ENCODE peak calls at places on chromosome 6, in seven cellular contexts. E is NCI-H1105 treated with DMSO at 0.1 percent for 48 hours; J is EL; P is NCI-H69; K is effector memory CD4-positive, alpha-beta T cell; Q is pulmonary artery endothelial cell; G is RWPE1. U is an unnamed sample.

GRCh38 chr6:390914-391558 is 516 bp upstream of the IRF4 start:
- DNase-seq in E (no peak), J (peak), P (peak), K (no peak), Q (no peak), G (no peak), U (no peak)

GRCh38 chr6:16493802-16494201 is 255.4 kb downstream of the GMPR start:
- DNase-seq in E (no peak), J (no peak), P (peak), K (no peak), Q (no peak), G (no peak), U (no peak)

GRCh38 chr6:146990284-146990683 is 213.9 kb upstream of the STXBP5 start:
- DNase-seq in E (no peak), J (peak), P (no peak), K (no peak), Q (no peak), G (no peak), U (no peak)

GRCh38 chr6:8652710-8653109 is 217.4 kb upstream of the SLC35B3 start:
- DNase-seq in E (no peak), J (no peak), P (no peak), K (no peak), Q (no peak), G (no peak), U (no peak)

GRCh38 chr6:47654255-47654654 is 44.1 kb upstream of the ADGRF4 start:
- DNase-seq in E (no peak), J (no peak), P (no peak), K (no peak), Q (no peak), G (no peak), U (no peak)

GRCh38 chr6:150134280-150134920 is 8.4 kb upstream of the PPP1R14C start:
- DNase-seq in E (peak), J (no peak), P (peak), K (no peak), Q (no peak), G (no peak), U (no peak)

GRCh38 chr6:165701005-165701404 is 38.0 kb upstream of the PDE10A start:
- DNase-seq in E (no peak), J (no peak), P (no peak), K (no peak), Q (no peak), G (no peak), U (no peak)

GRCh38 chr6:107458687-107459282 is 579 bp downstream of the PDSS2 start:
- DNase-seq in E (peak), J (peak), P (peak), K (no peak), Q (no peak), G (peak), U (peak)

GRCh38 chr6:43972179-43972914 is 154.9 kb downstream of the MRPL14 start:
- DNase-seq in E (no peak), J (peak), P (no peak), K (no peak), Q (no peak), G (peak), U (no peak)

GRCh38 chr6:157717266-157717870 is 105.7 kb upstream of the SNX9 start:
- DNase-seq in E (no peak), J (no peak), P (no peak), K (no peak), Q (no peak), G (no peak), U (no peak)

GRCh38 chr6:83226517-83226916 is 33.4 kb downstream of the RWDD2A start:
- DNase-seq in E (no peak), J (no peak), P (no peak), K (no peak), Q (no peak), G (no peak), U (no peak)

GRCh38 chr6:27568226-27568889 is 95.5 kb upstream of the ZNF184 start:
- DNase-seq in E (no peak), J (no peak), P (peak), K (no peak), Q (no peak), G (no peak), U (no peak)

GRCh38 chr6:15317934-15318902 is 72.3 kb downstream of the JARID2 start:
- DNase-seq in E (peak), J (no peak), P (peak), K (no peak), Q (no peak), G (no peak), U (no peak)

GRCh38 chr6:163951990-163952389 is 537.5 kb downstream of the QKI start:
- DNase-seq in E (no peak), J (no peak), P (no peak), K (no peak), Q (no peak), G (no peak), U (peak)

GRCh38 chr6:29834564-29835436 is 7.2 kb downstream of the HLA-G start:
- DNase-seq in E (peak), J (peak), P (peak), K (peak), Q (no peak), G (no peak), U (peak)

GRCh38 chr6:30556714-30556963 is 350 bp upstream of the GNL1 start:
- DNase-seq in E (no peak), J (no peak), P (no peak), K (peak), Q (no peak), G (peak), U (no peak)

GRCh38 chr6:89281779-89282246 is 33.3 kb downstream of the GABRR2 start:
- DNase-seq in E (no peak), J (peak), P (peak), K (peak), Q (no peak), G (peak), U (peak)

GRCh38 chr6:136191606-136192005 is 58.5 kb downstream of the MTFR2 start:
- DNase-seq in E (no peak), J (no peak), P (no peak), K (no peak), Q (no peak), G (no peak), U (no peak)

GRCh38 chr6:170122676-170123075 is 168.2 kb downstream of the DLL1 start:
- DNase-seq in E (no peak), J (peak), P (no peak), K (no peak), Q (no peak), G (no peak), U (no peak)

GRCh38 chr6:126376682-126377081 is 36.8 kb downstream of the CENPW start:
- DNase-seq in E (no peak), J (no peak), P (no peak), K (no peak), Q (no peak), G (no peak), U (no peak)

GRCh38 chr6:109073344-109074235 is 21.1 kb downstream of the SESN1 start:
- DNase-seq in E (peak), J (peak), P (peak), K (peak), Q (peak), G (peak), U (peak)

GRCh38 chr6:10838794-10839333 is 525 bp upstream of the MAK start:
- DNase-seq in E (peak), J (no peak), P (peak), K (no peak), Q (no peak), G (no peak), U (no peak)

GRCh38 chr6:161001421-161001820 is 9.9 kb downstream of the MAP3K4 start:
- DNase-seq in E (peak), J (no peak), P (peak), K (no peak), Q (no peak), G (no peak), U (peak)

GRCh38 chr6:84976516-84977420 is 212.4 kb upstream of the TBX18 start:
- DNase-seq in E (no peak), J (no peak), P (peak), K (no peak), Q (no peak), G (no peak), U (no peak)

GRCh38 chr6:90278129-90278528 is 18.5 kb downstream of the BACH2 start:
- DNase-seq in E (no peak), J (no peak), P (no peak), K (no peak), Q (no peak), G (no peak), U (no peak)

GRCh38 chr6:87697581-87698552 is 4.2 kb downstream of the AKIRIN2 start:
- DNase-seq in E (peak), J (peak), P (peak), K (no peak), Q (peak), G (no peak), U (no peak)

GRCh38 chr6:100057941-100058340 is 63.9 kb upstream of the MCHR2 start:
- DNase-seq in E (no peak), J (peak), P (no peak), K (no peak), Q (no peak), G (no peak), U (no peak)

GRCh38 chr6:4480788-4481725 is 295.1 kb upstream of the CDYL start:
- DNase-seq in E (no peak), J (no peak), P (no peak), K (no peak), Q (no peak), G (no peak), U (no peak)

GRCh38 chr6:28789553-28790083 is 134.2 kb downstream of the TRIM27 start:
- DNase-seq in E (peak), J (peak), P (peak), K (no peak), Q (no peak), G (peak), U (peak)

U was measured in NCI-H146.